ENCODE peak calls at places on chromosomes 13 and 19, in six cellular contexts. U is GM23338, H is AG10803, D is Peyer's patch, Y is HFFc6, S is cardiac muscle cell. I is an unnamed sample.

GRCh38 chr13:34967851-34968562 is 25.9 kb downstream of the NBEA start:
- DNase-seq in U (no peak), H (no peak), D (no peak), Y (no peak), S (no peak), I (no peak)

GRCh38 chr13:46595136-46595917 is 42.4 kb downstream of the LRCH1 start:
- DNase-seq in U (no peak), H (peak), D (no peak), Y (peak), S (peak), I (no peak)

GRCh38 chr19:33459691-33460090 is 61.9 kb downstream of the PEPD start:
- DNase-seq in U (no peak), H (no peak), D (peak), Y (no peak), S (no peak), I (peak)

GRCh38 chr19:15779756-15780476 is 7.5 kb upstream of the OR10H5 start:
- DNase-seq in U (no peak), H (peak), D (no peak), Y (no peak), S (peak), I (peak)

GRCh38 chr13:26988059-26988769 is 183.4 kb downstream of the USP12 start:
- DNase-seq in U (no peak), H (no peak), D (peak), Y (no peak), S (no peak), I (no peak)

GRCh38 chr19:38264486-38265212 is at the start of gene SPINT2:
- DNase-seq in U (peak), H (no peak), D (no peak), Y (no peak), S (no peak), I (no peak)

GRCh38 chr13:97122381-97122996 is 99.6 kb upstream of the MBNL2 start:
- DNase-seq in U (no peak), H (peak), D (no peak), Y (peak), S (peak), I (no peak)

GRCh38 chr19:33468361-33469170 is 53.0 kb downstream of the PEPD start:
- DNase-seq in U (no peak), H (peak), D (peak), Y (no peak), S (no peak), I (peak)

GRCh38 chr19:12907166-12907565 is 11.9 kb downstream of the SYCE2 start:
- DNase-seq in U (no peak), H (no peak), D (no peak), Y (no peak), S (no peak), I (no peak)

GRCh38 chr19:1173160-1173844 is 766 bp downstream of the SBNO2 start:
- DNase-seq in U (no peak), H (no peak), D (no peak), Y (no peak), S (no peak), I (no peak)

GRCh38 chr19:55333870-55334269 is 5.8 kb upstream of the KMT5C start:
- DNase-seq in U (no peak), H (no peak), D (peak), Y (no peak), S (no peak), I (no peak)

GRCh38 chr19:16062789-16063188 is 13.5 kb upstream of the TPM4 start:
- DNase-seq in U (peak), H (no peak), D (peak), Y (no peak), S (peak), I (peak)

GRCh38 chr13:76012091-76012721 is 376.1 kb downstream of the LMO7 start:
- DNase-seq in U (no peak), H (peak), D (no peak), Y (peak), S (peak), I (no peak)

GRCh38 chr13:95559100-95559499 is 6.6 kb downstream of the CLDN10 start:
- DNase-seq in U (no peak), H (no peak), D (no peak), Y (no peak), S (no peak), I (no peak)

GRCh38 chr13:106533101-106533939 is 2.1 kb downstream of the EFNB2 start:
- DNase-seq in U (peak), H (peak), D (peak), Y (peak), S (peak), I (peak)

DNA sequence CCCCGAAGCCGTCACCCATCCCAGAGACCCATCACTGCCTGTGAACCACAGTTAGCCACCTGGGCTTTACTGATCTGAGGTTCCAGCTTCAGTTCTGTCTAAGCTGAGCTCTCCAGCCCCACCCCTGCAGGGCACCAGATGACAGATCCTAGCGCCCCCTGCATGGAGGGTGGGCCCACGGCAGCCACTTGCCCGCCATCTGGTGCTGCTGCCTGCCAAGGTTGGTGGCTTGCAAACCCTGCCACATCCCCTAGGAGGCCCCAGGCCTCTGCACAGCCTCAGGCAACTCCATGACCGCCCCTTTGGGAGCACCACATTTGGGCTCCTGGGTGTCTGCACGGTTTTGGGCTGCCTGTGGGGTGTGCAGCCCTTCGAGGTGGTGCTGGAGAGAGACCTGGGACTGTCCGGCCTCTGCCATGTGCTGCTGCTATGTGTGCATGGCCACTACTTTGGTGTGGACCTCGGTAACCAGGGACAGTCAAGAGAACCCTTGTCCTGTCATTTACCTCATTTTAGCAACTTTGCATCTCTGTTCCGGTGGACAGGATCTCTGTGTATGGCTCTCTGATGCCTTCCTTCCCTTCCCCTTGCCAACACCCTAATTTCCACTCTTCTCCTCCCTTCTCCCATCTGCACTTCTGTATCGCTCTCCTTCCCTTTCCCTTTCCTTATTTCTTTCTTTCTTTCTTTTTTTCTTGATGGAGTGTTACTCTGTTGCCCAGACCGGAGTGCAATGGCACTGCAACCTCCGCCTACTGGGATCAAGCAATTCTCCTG is 17.4 kb upstream of the SDHAF1 start:
- DNase-seq in U (peak), H (no peak), D (no peak), Y (no peak), S (no peak), I (no peak)
- TF ChIP-seq CTCF in U (peak), H (no peak), D (no peak), Y (peak), S (peak), I (no peak)

GRCh38 chr19:7326105-7326877 is 22.4 kb upstream of the ARHGEF18 start:
- DNase-seq in U (peak), H (peak), D (no peak), Y (no peak), S (peak), I (no peak)
- TF ChIP-seq CTCF in U (peak), H (peak), D (peak), Y (peak), S (peak), I (no peak)

DNA sequence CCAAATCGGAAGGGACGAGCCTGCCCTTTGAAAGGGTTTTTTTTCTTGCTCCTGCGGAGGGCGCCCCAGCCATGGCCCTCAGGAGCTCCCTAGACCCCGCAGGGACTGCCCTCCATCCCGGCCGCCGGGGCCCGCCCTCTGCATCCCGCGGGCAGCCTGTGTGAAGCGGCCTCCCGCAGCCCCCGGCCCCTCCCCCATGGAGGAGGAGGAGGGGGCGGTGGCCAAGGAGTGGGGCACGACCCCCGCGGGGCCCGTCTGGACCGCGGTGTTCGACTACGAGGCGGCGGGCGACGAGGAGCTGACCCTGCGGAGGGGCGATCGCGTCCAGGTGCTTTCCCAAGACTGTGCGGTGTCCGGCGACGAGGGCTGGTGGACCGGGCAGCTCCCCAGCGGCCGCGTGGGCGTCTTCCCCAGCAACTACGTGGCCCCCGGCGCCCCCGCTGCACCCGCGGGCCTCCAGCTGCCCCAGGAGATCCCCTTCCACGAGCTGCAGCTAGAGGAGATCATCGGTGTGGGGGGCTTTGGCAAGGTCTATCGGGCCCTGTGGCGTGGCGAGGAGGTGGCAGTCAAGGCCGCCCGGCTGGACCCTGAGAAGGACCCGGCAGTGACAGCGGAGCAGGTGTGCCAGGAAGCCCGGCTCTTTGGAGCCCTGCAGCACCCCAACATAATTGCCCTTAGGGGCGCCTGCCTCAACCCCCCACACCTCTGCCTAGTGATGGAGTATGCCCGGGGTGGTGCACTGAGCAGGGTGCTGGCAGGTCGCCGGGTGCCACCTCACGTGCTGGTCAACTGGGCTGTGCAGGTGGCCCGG is 815 bp downstream of the MAP3K10 start:
- DNase-seq in U (peak), H (peak), D (no peak), Y (no peak), S (peak), I (no peak)
- TF ChIP-seq CTCF in U (peak), H (no peak), D (no peak), Y (peak), S (no peak), I (no peak)

DNA sequence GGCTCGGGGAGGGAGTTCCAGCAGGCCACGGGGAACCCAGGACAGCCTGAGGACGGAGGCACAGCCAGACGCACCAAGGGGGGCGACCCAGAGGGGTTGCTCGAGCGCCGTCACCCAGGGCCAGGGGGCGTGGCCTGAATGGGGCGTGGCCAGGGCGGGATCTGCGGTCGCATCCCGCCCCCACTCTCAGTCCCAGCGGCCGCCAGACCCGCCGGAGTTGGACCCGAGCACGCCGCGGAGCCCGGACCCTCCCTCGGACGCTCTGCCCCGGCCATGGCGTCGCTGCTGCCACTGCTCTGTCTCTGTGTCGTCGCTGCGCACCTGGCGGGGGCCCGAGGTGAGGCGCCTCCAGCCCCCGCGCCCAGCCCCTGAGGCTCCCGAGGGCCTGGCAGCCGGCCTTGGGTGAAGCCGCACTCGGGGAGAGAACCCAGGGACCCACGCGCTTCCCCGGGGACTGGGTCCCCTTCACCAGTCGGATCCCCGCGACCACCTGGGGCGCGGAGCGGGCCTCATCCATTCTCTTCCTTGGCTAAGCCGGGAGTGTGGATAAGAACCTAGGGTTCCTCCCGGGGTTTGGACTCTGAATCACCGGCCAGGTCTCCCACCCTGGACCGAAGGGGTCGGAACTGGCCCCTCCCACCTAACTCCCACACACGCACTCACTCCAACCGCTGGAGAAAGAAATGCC is at the start of gene CILP2:
- DNase-seq in U (peak), H (no peak), D (no peak), Y (no peak), S (peak), I (no peak)
- TF ChIP-seq CTCF in U (no peak), H (no peak), D (no peak), Y (no peak), S (no peak), I (no peak)

DNA sequence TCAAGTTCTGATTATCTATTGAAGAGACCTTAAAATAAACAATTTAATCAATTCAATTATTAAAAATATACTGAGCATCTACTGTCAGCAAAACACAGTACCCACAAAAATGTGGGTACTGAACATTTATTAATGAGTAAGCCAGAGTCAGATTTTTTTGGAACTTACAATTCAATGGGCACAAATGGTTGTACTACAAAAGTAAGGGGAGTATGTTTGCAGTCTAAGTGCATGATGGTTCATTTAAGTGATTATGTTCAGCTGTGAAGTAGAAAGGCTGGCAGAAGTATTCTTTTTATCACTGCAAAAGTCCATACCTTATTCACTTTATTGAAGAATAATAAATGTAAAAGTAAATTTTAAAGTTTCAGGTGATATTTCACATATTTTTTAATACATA is 27.6 kb downstream of the FGF14 start:
- DNase-seq in U (no peak), H (no peak), D (no peak), Y (no peak), S (no peak), I (no peak)
- TF ChIP-seq CTCF in U (no peak), H (no peak), D (no peak), Y (no peak), S (no peak), I (no peak)

GRCh38 chr13:114017028-114017630 is 43.3 kb upstream of the C13orf46 start:
- DNase-seq in U (peak), H (peak), D (no peak), Y (no peak), S (peak), I (no peak)
- TF ChIP-seq CTCF in U (peak), H (peak), D (no peak), Y (peak), S (peak), I (no peak)

GRCh38 chr19:18203408-18203862 is 407 bp downstream of the RAB3A start:
- DNase-seq in U (no peak), H (no peak), D (no peak), Y (no peak), S (peak), I (peak)

GRCh38 chr19:18202759-18203407 is 959 bp downstream of the RAB3A start:
- DNase-seq in U (peak), H (no peak), D (no peak), Y (no peak), S (peak), I (peak)

GRCh38 chr19:18204394-18205179 is 745 bp upstream of the RAB3A start:
- DNase-seq in U (peak), H (no peak), D (peak), Y (no peak), S (no peak), I (peak)

GRCh38 chr19:18205180-18205915 is 1.5 kb upstream of the RAB3A start:
- DNase-seq in U (peak), H (peak), D (peak), Y (peak), S (peak), I (peak)

DNA sequence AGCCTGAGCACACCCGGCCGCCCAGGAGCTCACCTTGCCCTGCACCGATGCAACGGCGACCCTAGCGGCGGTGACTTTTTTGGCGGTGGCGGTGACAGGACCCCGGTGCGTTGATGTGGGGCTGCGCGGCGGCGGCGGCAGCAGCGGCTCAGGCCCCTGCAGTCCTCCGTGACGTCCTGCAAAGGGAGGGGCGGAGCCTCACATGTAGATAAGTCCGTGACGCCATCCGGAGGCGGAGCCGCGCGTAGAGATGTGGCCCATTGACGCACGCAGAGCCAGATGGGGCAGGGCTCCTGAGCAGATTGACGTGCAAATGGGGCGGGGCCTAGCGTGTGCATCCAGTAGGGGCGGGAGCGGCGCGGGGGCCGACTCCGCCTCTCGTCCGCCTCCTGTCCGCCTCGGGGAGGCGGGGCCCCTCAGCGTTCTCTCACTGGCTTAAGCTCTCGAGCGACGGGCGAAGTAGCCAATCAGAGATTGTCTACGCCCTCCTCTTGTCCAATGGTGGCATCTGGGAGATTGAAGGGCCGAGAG is at the start of gene RAB3A:
- DNase-seq in U (peak), H (peak), D (peak), Y (peak), S (peak), I (peak)
- TF ChIP-seq CTCF in U (peak), H (no peak), D (no peak), Y (peak), S (no peak), I (peak)